ENCODE peak calls at places on chromosomes 2 and 18, in nine cellular contexts. R, J, H, Y, A, C, S, N and T are unnamed samples.

GRCh38 chr2:16205631-16206030 is 265.3 kb downstream of the MYCN start:
- DNase-seq in R (no peak), J (no peak), H (no peak), Y (no peak), A (no peak), C (no peak), S (no peak), N (no peak), T (no peak)

GRCh38 chr2:20438334-20439192 is 8.3 kb upstream of the RHOB start:
- DNase-seq in R (peak; percentile 86), J (peak; percentile 98), H (no peak), Y (no peak), A (no peak), C (peak; percentile 98), S (no peak), N (no peak), T (no peak)

GRCh38 chr2:108924444-108925251 is 64.4 kb downstream of the EDAR start:
- DNase-seq in R (no peak), J (no peak), H (no peak), Y (no peak), A (no peak), C (no peak), S (no peak), N (no peak), T (no peak)

GRCh38 chr18:54117853-54118773 is 106.4 kb downstream of the MBD2 start:
- DNase-seq in R (no peak), J (no peak), H (no peak), Y (no peak), A (no peak), C (no peak), S (no peak), N (no peak), T (no peak)

GRCh38 chr2:142188562-142188961 is 57.7 kb upstream of the LRP1B start:
- DNase-seq in R (no peak), J (no peak), H (no peak), Y (no peak), A (no peak), C (peak; percentile 26), S (no peak), N (no peak), T (no peak)

GRCh38 chr18:48622911-48623431 is 84.1 kb downstream of the CTIF start:
- DNase-seq in R (no peak), J (no peak), H (no peak), Y (no peak), A (no peak), C (peak; percentile 78), S (no peak), N (no peak), T (no peak)

GRCh38 chr2:69946351-69947077 is 14.9 kb downstream of the ASPRV1 start:
- DNase-seq in R (peak; percentile 41), J (peak; percentile 64), H (peak; percentile 16), Y (peak; percentile 18), A (peak; percentile 20), C (peak; percentile 82), S (peak; percentile 36), N (no peak), T (peak; percentile 38)

GRCh38 chr18:23779696-23780303 is 90.5 kb downstream of the LAMA3 start:
- DNase-seq in R (no peak), J (peak; percentile 47), H (no peak), Y (peak; percentile 6), A (no peak), C (peak; percentile 36), S (no peak), N (no peak), T (no peak)

GRCh38 chr2:172403402-172403801 is 24.0 kb upstream of the ITGA6 start:
- DNase-seq in R (peak; percentile 22), J (no peak), H (no peak), Y (no peak), A (no peak), C (no peak), S (no peak), N (no peak), T (no peak)

GRCh38 chr2:3787768-3788167 is 84.4 kb downstream of the DCDC2C start:
- DNase-seq in R (no peak), J (no peak), H (no peak), Y (no peak), A (no peak), C (no peak), S (no peak), N (no peak), T (no peak)

GRCh38 chr2:71791501-71792135 is 338.3 kb downstream of the DYSF start:
- DNase-seq in R (no peak), J (no peak), H (no peak), Y (no peak), A (no peak), C (no peak), S (no peak), N (no peak), T (no peak)

GRCh38 chr18:79380816-79381806 is 14.6 kb upstream of the NFATC1 start:
- DNase-seq in R (no peak), J (peak; percentile 41), H (no peak), Y (no peak), A (peak; percentile 68), C (peak; percentile 57), S (peak; percentile 57), N (no peak), T (peak; percentile 65)

GRCh38 chr2:40097691-40098376 is 318.8 kb upstream of the THUMPD2 start:
- DNase-seq in R (no peak), J (peak; percentile 90), H (no peak), Y (no peak), A (no peak), C (peak; percentile 90), S (no peak), N (no peak), T (no peak)